ENCODE peak calls at places on chromosomes 1 and 21, in ten cellular contexts. S is left ventricle myocardium inferior, B is brain microvascular endothelial cell, P is esophagus muscularis mucosa, T is uterus, F is progenitor cell of endocrine pancreas, R is omental fat pad, M is WERI-Rb-1, V is GM12864, O is fibroblast of lung. E is an unnamed sample.

GRCh38 chr1:27564710-27565649 is 39.0 kb downstream of the AHDC1 start:
- DNase-seq in T (peak; percentile 81), O (no peak), P (no peak), S (peak; percentile 70), B (no peak), V (no peak), M (no peak), R (no peak), F (no peak), E (no peak)

GRCh38 chr21:17512245-17513213 is at the start of gene CXADR:
- DNase-seq in M (peak; percentile 92), B (no peak), V (no peak), F (peak; percentile 94), P (no peak), S (peak; percentile 74), T (peak; percentile 44), O (peak; percentile 43), R (no peak), E (no peak)

GRCh38 chr1:22711591-22712501 is 1.2 kb downstream of the EPHB2 start:
- DNase-seq in P (no peak), S (no peak), O (peak; percentile 47), F (no peak), T (no peak), M (no peak), V (no peak), B (no peak), R (no peak), E (peak; percentile 17)

GRCh38 chr1:65493792-65494191 is 73.3 kb downstream of the LEPR start:
- DNase-seq in F (no peak), M (no peak), R (no peak), T (no peak), V (no peak), O (no peak), B (no peak), P (no peak), S (no peak), E (no peak)

GRCh38 chr1:167584581-167584980 is 31.0 kb upstream of the CREG1 start:
- DNase-seq in O (no peak), B (no peak), M (no peak), S (no peak), P (no peak), F (no peak), R (no peak), V (no peak), T (no peak), E (peak; percentile 17)

GRCh38 chr1:243415663-243416365 is 160.0 kb downstream of the SDCCAG8 start:
- DNase-seq in M (no peak), V (no peak), P (no peak), R (no peak), F (no peak), T (no peak), O (no peak), B (no peak), S (no peak), E (no peak)

GRCh38 chr1:160168609-160169369 is 17.4 kb downstream of the ATP1A4 start:
- DNase-seq in P (no peak), B (no peak), V (no peak), R (no peak), M (no peak), O (peak; percentile 37), S (no peak), F (no peak), T (no peak), E (no peak)

GRCh38 chr1:151837841-151838490 is 1.7 kb downstream of the C2CD4D start:
- DNase-seq in R (no peak), M (no peak), O (no peak), P (no peak), S (no peak), F (no peak), T (no peak), V (no peak), B (no peak), E (no peak)

GRCh38 chr1:84995484-84996334 is 1.2 kb downstream of the MCOLN2 start:
- DNase-seq in R (no peak), F (no peak), M (no peak), B (no peak), P (no peak), T (no peak), V (peak; percentile 80), O (no peak), S (no peak), E (no peak)

GRCh38 chr1:228340686-228341449 is 65.8 kb downstream of the TRIM11 start:
- DNase-seq in B (no peak), O (no peak), V (no peak), S (no peak), R (no peak), T (peak; percentile 11), P (no peak), M (peak; percentile 21), F (no peak), E (no peak)

GRCh38 chr21:16179732-16180131 is 449.9 kb downstream of the USP25 start:
- DNase-seq in V (no peak), O (peak; percentile 37), T (no peak), M (no peak), P (no peak), S (no peak), R (no peak), B (peak; percentile 77), F (no peak), E (no peak)

GRCh38 chr21:36470294-36470693 is 9.6 kb downstream of the CLDN14 start:
- DNase-seq in B (no peak), P (no peak), R (no peak), F (no peak), M (no peak), T (no peak), S (no peak), O (peak; percentile 34), V (no peak), E (no peak)

GRCh38 chr1:219179293-219179692 is 5.6 kb downstream of the LYPLAL1 start:
- DNase-seq in V (no peak), M (no peak), F (no peak), B (no peak), R (no peak), T (no peak), P (no peak), O (peak; percentile 6), S (no peak), E (peak; percentile 74)

GRCh38 chr1:2968471-2968881 is 52.8 kb upstream of the ACTRT2 start:
- DNase-seq in M (no peak), T (no peak), R (no peak), O (no peak), B (no peak), P (no peak), V (no peak), F (no peak), S (no peak), E (no peak)

GRCh38 chr1:97192872-97193572 is 471.4 kb downstream of the PTBP2 start:
- DNase-seq in P (no peak), T (no peak), S (no peak), M (no peak), V (no peak), R (no peak), B (peak; percentile 98), O (peak; percentile 98), F (no peak), E (peak; percentile 93)
- TF ChIP-seq CTCF in P (no peak), T (no peak), S (no peak), M (no peak), V (no peak), R (no peak), B (peak; percentile 26), O (no peak), F (no peak), E (peak; percentile 20)

GRCh38 chr1:94191216-94191615 is 46.2 kb downstream of the ARHGAP29 start:
- DNase-seq in M (no peak), V (no peak), F (no peak), T (no peak), S (no peak), B (no peak), R (no peak), P (no peak), O (no peak), E (no peak)
- TF ChIP-seq CTCF in M (no peak), V (no peak), F (no peak), T (no peak), S (no peak), B (no peak), R (no peak), P (no peak), O (no peak), E (no peak)

DNA sequence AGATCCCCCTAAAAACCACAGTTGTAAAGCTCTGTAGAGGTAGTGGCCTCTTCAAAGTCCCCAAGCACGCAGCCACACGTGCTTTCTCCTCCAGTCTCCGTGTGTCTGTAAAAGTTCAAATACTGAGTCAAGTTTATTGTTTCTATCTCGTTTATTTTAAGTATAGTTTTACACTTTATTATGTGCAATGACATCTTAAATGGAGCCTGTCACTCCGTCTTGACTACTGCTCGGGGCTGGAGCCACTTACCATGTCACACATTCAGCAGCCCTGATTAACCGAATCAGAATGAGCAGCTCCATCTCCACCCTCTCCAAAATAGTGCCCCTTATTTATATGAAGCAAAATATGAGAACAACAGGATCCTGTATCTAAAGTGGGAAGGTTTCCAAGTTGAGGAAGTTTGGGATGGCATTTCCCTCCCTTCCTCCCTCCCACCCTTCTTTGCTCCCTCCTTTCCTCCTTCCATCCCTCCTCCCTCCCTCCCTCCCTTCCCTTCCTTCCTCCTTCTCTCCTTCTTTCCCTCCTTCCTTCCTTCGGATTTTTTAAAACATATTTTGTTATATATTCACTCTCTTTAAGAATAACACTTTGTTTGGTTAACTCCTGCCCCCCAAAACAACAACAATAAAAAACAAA is 201.1 kb downstream of the PBX1 start:
- DNase-seq in M (no peak), R (no peak), S (no peak), P (no peak), B (no peak), T (no peak), V (no peak), F (no peak), O (no peak), E (no peak)
- TF ChIP-seq CTCF in M (no peak), R (no peak), S (no peak), P (no peak), B (no peak), T (no peak), V (no peak), F (no peak), O (no peak), E (no peak)

GRCh38 chr1:177360791-177361190 is 190.0 kb downstream of the BRINP2 start:
- DNase-seq in P (no peak), T (no peak), B (no peak), O (no peak), S (no peak), R (no peak), V (no peak), M (no peak), F (no peak), E (no peak)

GRCh38 chr1:177354247-177354646 is 183.5 kb downstream of the BRINP2 start:
- DNase-seq in P (no peak), S (no peak), F (no peak), M (no peak), O (no peak), V (no peak), B (no peak), T (no peak), R (no peak), E (no peak)

GRCh38 chr1:177351361-177352108 is 180.8 kb downstream of the BRINP2 start:
- DNase-seq in T (no peak), V (no peak), M (no peak), B (no peak), R (no peak), S (no peak), P (peak; percentile 17), O (no peak), F (no peak), E (no peak)

DNA sequence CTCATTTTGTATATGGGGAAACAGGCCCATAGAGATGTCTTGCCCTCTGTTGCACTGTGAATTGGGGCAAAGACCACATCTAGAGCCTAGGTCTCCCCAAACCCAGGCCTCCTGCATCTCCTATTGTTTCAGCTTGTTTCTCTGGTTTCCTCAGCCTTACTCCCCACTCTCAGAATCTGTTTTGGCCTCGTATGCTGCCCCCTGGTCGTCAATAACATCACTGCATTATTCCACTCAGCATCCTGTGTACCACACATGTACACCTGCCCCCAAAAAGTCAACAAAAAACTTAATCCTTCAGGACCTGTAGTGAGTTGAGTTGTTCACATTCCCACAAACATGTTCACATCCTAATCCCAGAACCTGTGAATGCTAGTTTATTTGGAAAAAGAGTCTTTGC is 184.8 kb downstream of the BRINP2 start:
- DNase-seq in T (no peak), S (no peak), P (no peak), B (peak; percentile 10), M (peak; percentile 42), O (peak; percentile 9), V (no peak), R (no peak), F (peak; percentile 12), E (peak; percentile 60)
- TF ChIP-seq CTCF in T (peak; percentile 15), S (peak; percentile 55), P (peak; percentile 45), B (peak; percentile 67), M (peak; percentile 64), O (peak; percentile 60), V (peak; percentile 58), R (no peak), F (peak; percentile 62), E (peak; percentile 69)

E was measured in cardiac fibroblast.